ENCODE peak calls at places on chromosomes 1 and 21, in four cellular contexts. One of them, this sample, is unnamed.

GRCh38 chr1:60942896-60943633 is 139.3 kb upstream of the NFIA start:
- DNase-seq in A549: no peak
- DNase-seq in astrocyte of the hippocampus: no peak
- DNase-seq in NCI-H2029: no peak
- DNase-seq in this sample: no peak

GRCh38 chr1:117339866-117340357 is 27.3 kb upstream of the MAN1A2 start:
- DNase-seq in A549: peak
- DNase-seq in astrocyte of the hippocampus: peak
- DNase-seq in NCI-H2029: peak
- DNase-seq in this sample: peak

GRCh38 chr1:180915426-180915965 is 2.8 kb downstream of the KIAA1614 start:
- DNase-seq in A549: no peak
- DNase-seq in astrocyte of the hippocampus: no peak
- DNase-seq in NCI-H2029: no peak
- DNase-seq in this sample: no peak

GRCh38 chr1:87973901-87974300 is 645.2 kb downstream of the LMO4 start:
- DNase-seq in A549: no peak
- DNase-seq in astrocyte of the hippocampus: no peak
- DNase-seq in NCI-H2029: no peak
- DNase-seq in this sample: no peak

GRCh38 chr1:6962956-6963915 is 178.0 kb downstream of the CAMTA1 start:
- DNase-seq in A549: no peak
- DNase-seq in astrocyte of the hippocampus: no peak
- DNase-seq in NCI-H2029: peak
- DNase-seq in this sample: peak

GRCh38 chr1:154736840-154737239 is 128.9 kb upstream of the ADAR start:
- DNase-seq in A549: peak
- DNase-seq in astrocyte of the hippocampus: no peak
- DNase-seq in NCI-H2029: no peak
- DNase-seq in this sample: peak

GRCh38 chr1:21234779-21235178 is 55.5 kb downstream of the ECE1 start:
- DNase-seq in A549: no peak
- DNase-seq in astrocyte of the hippocampus: no peak
- DNase-seq in NCI-H2029: no peak
- DNase-seq in this sample: no peak

GRCh38 chr1:208265127-208265469 is 20.9 kb upstream of the PLXNA2 start:
- DNase-seq in A549: no peak
- DNase-seq in astrocyte of the hippocampus: no peak
- DNase-seq in NCI-H2029: no peak
- DNase-seq in this sample: no peak

GRCh38 chr1:150566589-150567340 is 12.6 kb downstream of the MCL1 start:
- DNase-seq in A549: no peak
- DNase-seq in astrocyte of the hippocampus: peak
- DNase-seq in NCI-H2029: no peak
- DNase-seq in this sample: no peak

GRCh38 chr21:27827972-27828371 is 861.1 kb upstream of the ADAMTS5 start:
- DNase-seq in A549: no peak
- DNase-seq in astrocyte of the hippocampus: no peak
- DNase-seq in NCI-H2029: no peak
- DNase-seq in this sample: no peak

GRCh38 chr1:49297783-49298182 is 521.1 kb upstream of the BEND5 start:
- DNase-seq in A549: no peak
- DNase-seq in astrocyte of the hippocampus: no peak
- DNase-seq in NCI-H2029: no peak
- DNase-seq in this sample: no peak

GRCh38 chr1:164051791-164052190 is 507.2 kb upstream of the PBX1 start:
- DNase-seq in A549: no peak
- DNase-seq in astrocyte of the hippocampus: no peak
- DNase-seq in NCI-H2029: no peak
- DNase-seq in this sample: no peak

GRCh38 chr1:10514490-10515235 is 39.9 kb downstream of the PEX14 start:
- DNase-seq in A549: peak
- DNase-seq in astrocyte of the hippocampus: peak
- DNase-seq in NCI-H2029: peak
- DNase-seq in this sample: peak

GRCh38 chr1:65066379-65066765 is 81.6 kb upstream of the AK4 start:
- DNase-seq in A549: no peak
- DNase-seq in astrocyte of the hippocampus: peak
- DNase-seq in NCI-H2029: peak
- DNase-seq in this sample: no peak

GRCh38 chr1:203078478-203078877 is 7.3 kb downstream of the MYOG start:
- DNase-seq in A549: no peak
- DNase-seq in astrocyte of the hippocampus: no peak
- DNase-seq in NCI-H2029: no peak
- DNase-seq in this sample: no peak

GRCh38 chr1:156384007-156384406 is 15.0 kb downstream of the RHBG start:
- DNase-seq in A549: no peak
- DNase-seq in astrocyte of the hippocampus: no peak
- DNase-seq in NCI-H2029: no peak
- DNase-seq in this sample: no peak

GRCh38 chr1:44740179-44740617 is 561 bp downstream of the KIF2C start:
- DNase-seq in A549: no peak
- DNase-seq in astrocyte of the hippocampus: no peak
- DNase-seq in NCI-H2029: no peak
- DNase-seq in this sample: no peak

GRCh38 chr1:26418865-26419349 is 8.3 kb downstream of the LIN28A start:
- DNase-seq in A549: no peak
- DNase-seq in astrocyte of the hippocampus: peak
- DNase-seq in NCI-H2029: no peak
- DNase-seq in this sample: peak

GRCh38 chr21:26920055-26920454 is 46.8 kb downstream of the ADAMTS5 start:
- DNase-seq in A549: no peak
- DNase-seq in astrocyte of the hippocampus: no peak
- DNase-seq in NCI-H2029: no peak
- DNase-seq in this sample: no peak

This sample was measured in Daoy.